ENCODE peak calls at places on chromosomes 13 and 19, in five cellular contexts. O is choroid plexus epithelial cell, Z is foreskin fibroblast, P is colonic mucosa, V is astrocyte. G is an unnamed sample.

GRCh38 chr19:20925481-20925880 is 2.4 kb downstream of the ZNF85 start:
- DNase-seq in Z (no peak), O (no peak), P (no peak), V (no peak), G (no peak)

GRCh38 chr13:48585456-48585840 is 52.6 kb upstream of the RCBTB2 start:
- DNase-seq in P (peak; percentile 61), Z (no peak), V (peak; percentile 77), O (peak; percentile 49), G (no peak)

GRCh38 chr13:46595136-46595917 is 42.4 kb downstream of the LRCH1 start:
- DNase-seq in V (peak; percentile 39), P (no peak), Z (no peak), O (peak; percentile 32), G (no peak)

GRCh38 chr19:13861392-13861713 is 15.6 kb upstream of the NANOS3 start:
- DNase-seq in P (no peak), O (no peak), Z (no peak), V (no peak), G (no peak)

GRCh38 chr13:36841411-36841810 is 22.4 kb downstream of the RFXAP start:
- DNase-seq in Z (no peak), O (peak; percentile 44), V (no peak), P (no peak), G (no peak)

GRCh38 chr13:75904012-75904411 is 267.9 kb downstream of the LMO7 start:
- DNase-seq in O (no peak), Z (no peak), V (no peak), P (no peak), G (no peak)

GRCh38 chr13:102089177-102089576 is 312.7 kb downstream of the FGF14 start:
- DNase-seq in V (no peak), O (peak; percentile 58), Z (peak; percentile 6), P (no peak), G (no peak)

GRCh38 chr13:43134896-43135295 is 111.5 kb downstream of the DNAJC15 start:
- DNase-seq in O (no peak), V (no peak), P (no peak), Z (no peak), G (no peak)

GRCh38 chr19:54317108-54317964 is 4.4 kb upstream of the LILRA5 start:
- DNase-seq in Z (no peak), O (no peak), V (no peak), P (no peak), G (peak; percentile 64)

GRCh38 chr19:48308695-48309586 is 16.4 kb upstream of the EMP3 start:
- DNase-seq in P (no peak), O (peak; percentile 84), Z (peak; percentile 29), V (no peak), G (no peak)

GRCh38 chr13:99658266-99658991 is 157.2 kb downstream of the TM9SF2 start:
- DNase-seq in Z (peak; percentile 39), V (peak; percentile 33), O (peak; percentile 86), P (peak; percentile 40), G (no peak)

GRCh38 chr13:37960427-37960826 is 90.9 kb upstream of the TRPC4 start:
- DNase-seq in O (peak; percentile 35), Z (no peak), P (no peak), V (no peak), G (no peak)

GRCh38 chr13:74168263-74168675 is 34.1 kb upstream of the KLF12 start:
- DNase-seq in O (no peak), P (no peak), Z (no peak), V (no peak), G (no peak)

GRCh38 chr19:16376649-16377048 is 52.0 kb downstream of the KLF2 start:
- DNase-seq in Z (no peak), O (no peak), P (no peak), V (no peak), G (peak; percentile 50)

GRCh38 chr19:5111051-5111450 is 142.1 kb downstream of the KDM4B start:
- DNase-seq in V (no peak), Z (no peak), O (no peak), P (no peak), G (no peak)

GRCh38 chr19:5108123-5108613 is 139.3 kb downstream of the KDM4B start:
- DNase-seq in P (no peak), O (no peak), Z (no peak), V (no peak), G (no peak)

GRCh38 chr19:5108866-5109265 is 140.0 kb downstream of the KDM4B start:
- DNase-seq in O (no peak), V (no peak), Z (no peak), P (no peak), G (no peak)

GRCh38 chr19:5110546-5110945 is 141.6 kb downstream of the KDM4B start:
- DNase-seq in V (no peak), P (no peak), Z (no peak), O (no peak), G (no peak)

DNA sequence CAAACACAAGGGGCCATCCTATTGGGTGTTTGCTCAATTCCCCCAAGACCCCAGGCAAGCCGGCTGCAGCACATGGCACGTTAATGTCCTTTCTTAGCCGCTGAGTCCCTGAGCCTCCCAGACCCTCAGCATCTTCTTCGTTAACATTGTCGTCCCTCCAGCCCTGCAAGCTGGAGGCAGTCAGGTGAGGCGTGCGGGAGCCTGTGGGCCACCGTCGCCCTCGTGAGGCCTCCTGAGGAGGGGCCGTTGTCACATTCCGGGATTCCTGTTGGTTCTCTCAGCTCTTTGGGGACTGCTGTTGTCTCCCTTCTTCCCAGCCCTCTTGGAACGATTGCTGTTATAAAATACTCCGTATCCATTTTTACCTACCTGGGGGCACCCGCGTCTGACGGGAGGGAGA is 140.6 kb downstream of the KDM4B start:
- DNase-seq in P (no peak), Z (no peak), V (no peak), O (no peak), G (no peak)
- TF ChIP-seq CTCF in P (no peak), Z (no peak), V (no peak), O (no peak), G (no peak)

DNA sequence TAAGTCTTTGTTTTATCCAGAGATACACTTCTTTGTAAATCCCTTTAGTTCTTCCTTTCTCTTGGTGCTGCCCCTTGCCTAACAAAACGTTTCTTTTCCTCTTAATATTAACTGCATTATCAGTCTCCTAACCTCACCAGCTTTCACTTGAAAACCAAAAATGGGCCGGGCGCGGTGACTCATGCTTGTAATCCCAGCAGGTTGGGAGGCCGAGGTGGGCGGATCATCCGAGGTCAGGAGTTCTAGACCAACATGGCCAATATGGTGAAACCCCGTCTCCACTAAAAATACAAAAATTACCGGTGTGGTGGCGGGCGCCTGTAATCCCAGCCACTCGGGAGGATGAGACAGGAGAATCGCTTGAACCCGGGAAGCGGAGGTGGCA is 329.8 kb upstream of the MIR17HG start:
- DNase-seq in V (peak; percentile 0), P (no peak), O (no peak), Z (no peak), G (no peak)
- TF ChIP-seq CTCF in V (no peak), P (peak; percentile 9), O (no peak), Z (no peak), G (peak; percentile 35)

DNA sequence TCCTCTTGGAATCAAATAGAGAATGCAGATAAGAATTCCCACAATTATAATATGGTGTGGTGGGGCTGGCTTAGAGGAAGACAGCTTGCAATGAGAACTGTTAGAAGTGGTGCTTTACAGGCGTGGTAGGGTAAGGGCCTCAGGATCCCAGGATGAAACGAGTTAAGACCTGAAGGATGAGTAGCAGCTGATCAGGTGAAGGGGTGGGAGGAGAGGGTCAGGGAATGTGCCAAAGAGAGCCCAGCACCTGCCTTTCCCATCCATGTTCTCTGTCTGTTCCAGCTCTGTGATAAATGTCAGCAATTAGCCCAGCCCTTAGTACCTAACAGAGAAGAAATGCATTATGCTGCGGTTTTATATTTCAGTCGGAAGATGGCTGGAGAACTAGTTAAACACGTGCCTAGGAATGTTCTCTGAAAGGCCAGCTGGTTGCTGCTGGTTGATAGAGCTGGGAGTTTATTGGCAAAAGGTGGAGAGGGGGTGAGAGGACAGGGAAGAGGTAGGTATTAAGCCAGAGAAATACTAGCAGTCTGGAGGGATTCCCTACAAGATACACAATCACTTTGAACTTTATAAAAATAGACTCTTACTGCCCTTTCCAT is 268.2 kb downstream of the SHISA2 start:
- DNase-seq in O (no peak), V (no peak), Z (no peak), P (no peak), G (no peak)
- TF ChIP-seq CTCF in O (no peak), V (no peak), Z (no peak), P (no peak), G (no peak)

GRCh38 chr19:40523322-40524047 is 53.2 kb upstream of the SHKBP1 start:
- DNase-seq in Z (peak; percentile 21), V (peak; percentile 22), O (peak; percentile 73), P (peak; percentile 79), G (peak; percentile 66)

GRCh38 chr19:40524133-40524549 is 52.5 kb upstream of the SHKBP1 start:
- DNase-seq in P (no peak), Z (no peak), O (no peak), V (no peak), G (no peak)

GRCh38 chr19:40521276-40521675 is 54.5 kb downstream of the SPTBN4 start:
- DNase-seq in P (no peak), O (peak; percentile 53), Z (no peak), V (no peak), G (no peak)

GRCh38 chr19:40517248-40517647 is 50.4 kb downstream of the SPTBN4 start:
- DNase-seq in O (no peak), V (no peak), P (no peak), Z (no peak), G (no peak)

DNA sequence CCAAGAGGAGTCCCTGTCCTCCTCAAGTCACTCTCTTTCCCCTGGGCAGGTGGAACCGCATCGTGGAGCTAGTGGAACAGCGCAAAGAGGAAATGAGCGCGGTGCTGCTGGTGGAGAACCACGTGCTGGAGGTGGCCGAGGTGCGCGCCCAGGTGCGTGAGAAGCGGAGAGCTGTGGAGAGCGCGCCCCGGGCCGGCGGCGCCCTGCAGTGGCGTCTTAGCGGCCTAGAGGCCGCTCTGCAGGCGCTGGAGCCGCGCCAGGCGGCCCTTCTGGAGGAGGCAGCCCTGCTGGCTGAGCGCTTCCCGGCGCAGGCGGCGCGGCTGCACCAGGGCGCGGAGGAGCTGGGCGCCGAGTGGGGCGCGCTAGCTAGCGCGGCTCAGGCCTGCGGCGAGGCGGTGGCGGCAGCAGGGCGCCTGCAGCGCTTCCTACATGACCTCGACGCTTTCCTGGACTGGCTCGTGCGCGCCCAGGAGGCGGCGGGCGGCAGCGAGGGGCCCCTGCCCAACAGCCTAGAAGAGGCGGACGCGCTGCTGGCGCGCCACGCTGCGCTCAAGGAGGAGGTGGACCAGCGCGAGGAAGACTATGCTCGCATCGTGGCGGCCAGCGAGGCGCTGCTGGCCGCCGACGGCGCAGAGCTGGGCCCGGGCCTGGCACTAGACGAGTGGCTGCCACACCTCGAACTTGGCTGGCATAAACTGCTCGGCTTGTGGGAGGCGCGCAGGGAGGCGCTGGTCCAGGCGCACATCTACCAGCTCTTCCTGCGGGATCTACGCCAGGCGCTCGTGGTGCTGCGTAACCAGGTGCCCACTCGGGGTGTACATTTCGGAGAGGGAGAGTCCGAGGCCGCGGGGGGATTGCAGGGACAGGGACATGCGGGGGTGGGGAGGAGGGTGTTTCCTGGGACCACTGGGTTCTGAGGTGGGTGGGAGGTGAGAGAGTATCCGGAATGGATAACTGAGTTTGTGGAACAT is 52.8 kb downstream of the SPTBN4 start:
- DNase-seq in O (peak; percentile 44), V (peak; percentile 14), P (peak; percentile 27), Z (peak; percentile 18), G (no peak)
- TF ChIP-seq CTCF in O (no peak), V (no peak), P (no peak), Z (no peak), G (no peak)

G was measured in CD14-positive monocyte.